ENCODE peak calls at places on chromosomes 5 and 9, in seven cellular contexts. X is stomach, Z is SK-N-SH, R is HCT116, I is spleen, U is upper lobe of left lung, G is breast epithelium. F is an unnamed sample. For H3K9me3 and H3K27me3, the result is how much of the 10 kb centered on the place peaks cover.

GRCh38 chr5:84478603-84479002 is 93.9 kb upstream of the EDIL3 start:
- DNase-seq in Z (no peak), X (no peak), U (no peak), R (no peak), G (no peak), I (no peak), F (no peak)

GRCh38 chr5:74641014-74641777 is 668 bp upstream of the ENC1 start:
- DNase-seq in U (peak), G (peak), X (peak), Z (peak), I (peak), R (peak), F (peak)

GRCh38 chr5:9892696-9893095 is 262.5 kb upstream of the TAS2R1 start:
- DNase-seq in U (no peak), G (no peak), Z (no peak), I (no peak), R (no peak), X (no peak), F (no peak)

GRCh38 chr9:78011037-78011436 is 20.6 kb downstream of the GNAQ start:
- DNase-seq in G (no peak), Z (no peak), I (no peak), R (no peak), X (no peak), U (no peak), F (no peak)

GRCh38 chr9:35538361-35539234 is 48.7 kb downstream of the RUSC2 start:
- DNase-seq in Z (peak), R (no peak), X (peak), G (no peak), U (peak), I (peak), F (peak)

GRCh38 chr9:6667633-6668280 is 22.2 kb upstream of the GLDC start:
- DNase-seq in Z (peak), G (no peak), X (no peak), U (no peak), I (no peak), R (no peak), F (no peak)

GRCh38 chr5:124677999-124678385 is 68.4 kb downstream of the ZNF608 start:
- DNase-seq in G (no peak), X (no peak), Z (no peak), R (no peak), U (no peak), I (no peak), F (no peak)

GRCh38 chr9:70534058-70534457 is 119.6 kb upstream of the KLF9 start:
- DNase-seq in R (no peak), Z (no peak), X (no peak), I (no peak), U (no peak), G (no peak), F (no peak)

GRCh38 chr9:11933926-11934325 is 759.3 kb upstream of the TYRP1 start:
- DNase-seq in U (no peak), Z (no peak), G (no peak), X (no peak), R (no peak), I (no peak), F (no peak)

GRCh38 chr5:143499480-143500114 is 96.1 kb upstream of the NR3C1 start:
- DNase-seq in G (no peak), R (peak), Z (no peak), U (no peak), I (no peak), X (no peak), F (no peak)

GRCh38 chr9:35689601-35690446 is at the start of gene TPM2:
- DNase-seq in R (peak), I (no peak), G (peak), X (peak), U (peak), Z (peak), F (peak)

GRCh38 chr9:136975624-136976023 is 1.7 kb upstream of the PTGDS start:
- DNase-seq in I (peak), Z (no peak), X (no peak), U (peak), R (no peak), G (no peak), F (no peak)

GRCh38 chr5:122775713-122776084 is 819 bp downstream of the SNX2 start:
- DNase-seq in X (no peak), G (no peak), R (no peak), U (no peak), I (no peak), Z (peak), F (no peak)

GRCh38 chr5:140261403-140262171 is 41.3 kb downstream of the PFDN1 start:
- DNase-seq in G (no peak), I (no peak), R (peak), X (peak), Z (no peak), U (no peak), F (peak)

GRCh38 chr9:91946196-91946595 is 3.8 kb downstream of the ROR2 start:
- DNase-seq in I (no peak), Z (no peak), G (no peak), R (no peak), U (no peak), X (peak), F (no peak)

GRCh38 chr9:95507456-95508241 is 9.1 kb downstream of the PTCH1 start:
- DNase-seq in X (peak), R (peak), G (no peak), Z (peak), U (peak), I (no peak), F (peak)
- TF ChIP-seq POLR2AphosphoS5 in X (no peak), R (no peak), G (no peak), Z (no peak), U (no peak), I (peak), F (peak)

GRCh38 chr5:23930985-23931384 is 423.6 kb downstream of the PRDM9 start:
- DNase-seq in R (no peak), G (no peak), U (no peak), Z (no peak), X (no peak), I (no peak), F (no peak)
- H3K9me3 ChIP-seq in R (under half), G (under half), U (under half), Z (under half), X (under half), I (under half), F (under half)

GRCh38 chr9:131835132-131835910 is 95.4 kb upstream of the RAPGEF1 start:
- DNase-seq in G (no peak), I (no peak), R (no peak), U (no peak), Z (no peak), X (no peak), F (no peak)

GRCh38 chr9:131836607-131837315 is 96.9 kb upstream of the RAPGEF1 start:
- DNase-seq in X (no peak), G (no peak), U (no peak), I (no peak), Z (no peak), R (no peak), F (no peak)

GRCh38 chr9:131837316-131837715 is 97.4 kb upstream of the RAPGEF1 start:
- DNase-seq in X (peak), G (no peak), Z (peak), U (no peak), R (no peak), I (no peak), F (no peak)

GRCh38 chr9:131834721-131835120 is 94.8 kb upstream of the RAPGEF1 start:
- DNase-seq in R (no peak), U (no peak), I (no peak), Z (no peak), G (no peak), X (no peak), F (no peak)

GRCh38 chr9:131836021-131836420 is 96.1 kb upstream of the RAPGEF1 start:
- DNase-seq in X (no peak), G (no peak), I (no peak), Z (no peak), U (no peak), R (no peak), F (no peak)
- H3K27me3 ChIP-seq in X (half or more), G (under half), I (under half), Z (under half), U (under half), R (under half), F (under half)

GRCh38 chr5:172503925-172504730 is 49.8 kb upstream of the SH3PXD2B start:
- DNase-seq in U (peak), I (peak), G (no peak), Z (no peak), R (no peak), X (no peak), F (peak)
- TF ChIP-seq POLR2AphosphoS5 in U (no peak), I (no peak), G (no peak), Z (no peak), R (no peak), X (no peak), F (no peak)

DNA sequence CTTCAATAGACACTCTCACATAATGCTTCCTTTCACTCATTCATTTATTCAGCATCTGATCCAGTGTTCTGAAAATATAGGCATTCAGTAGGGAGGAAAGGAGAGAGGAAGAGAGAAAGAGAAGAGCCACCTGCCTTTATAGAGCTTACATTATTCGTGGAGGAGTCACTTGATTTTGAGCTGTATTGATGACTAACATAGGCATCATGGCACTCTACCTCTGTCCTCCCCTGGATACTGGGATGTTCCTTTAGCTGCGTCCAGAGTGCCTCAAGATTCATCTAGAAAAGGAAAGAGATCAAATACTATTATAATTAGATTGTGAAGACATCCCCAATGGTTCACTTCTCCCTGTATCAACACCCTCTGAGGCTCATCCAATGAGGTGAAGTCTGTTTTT is 345.1 kb downstream of the SPATA31D1 start:
- DNase-seq in G (no peak), U (no peak), Z (no peak), I (no peak), X (no peak), R (no peak), F (no peak)
- H3K9me3 ChIP-seq in G (under half), U (under half), Z (under half), I (under half), X (under half), R (under half), F (under half)

DNA sequence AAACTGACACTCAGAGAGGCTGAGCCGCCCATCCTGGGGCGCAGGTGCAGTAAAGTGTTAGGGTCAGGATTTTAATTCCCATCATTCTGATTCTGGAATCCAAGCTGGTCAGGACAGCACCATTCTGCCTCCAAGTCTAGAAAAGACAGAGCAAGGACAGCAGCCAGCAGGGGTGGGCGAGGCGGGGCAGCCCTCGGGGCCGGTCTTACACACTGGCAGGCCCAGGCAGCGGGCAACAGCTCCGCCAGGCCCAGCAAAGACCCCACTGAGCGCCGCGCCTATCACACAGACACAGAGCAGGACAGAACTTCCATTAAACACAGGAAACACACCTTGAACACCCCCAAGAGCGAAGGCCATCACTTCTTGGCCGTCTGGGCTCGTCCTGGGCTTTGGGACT is 66.5 kb upstream of the RXRA start:
- DNase-seq in U (peak), R (no peak), Z (no peak), G (no peak), I (no peak), X (no peak), F (no peak)
- H3K27me3 ChIP-seq in U (under half), R (under half), Z (under half), G (under half), I (under half), X (under half), F (under half)

GRCh38 chr9:133236291-133237071 is 27.4 kb upstream of the OBP2B start:
- DNase-seq in G (peak), I (peak), Z (peak), R (no peak), U (peak), X (no peak), F (no peak)

GRCh38 chr9:133237271-133237731 is 28.3 kb upstream of the OBP2B start:
- DNase-seq in G (peak), X (peak), U (no peak), R (no peak), I (peak), Z (no peak), F (no peak)

GRCh38 chr9:133239533-133240090 is 30.6 kb upstream of the OBP2B start:
- DNase-seq in G (peak), U (peak), R (no peak), I (no peak), X (peak), Z (peak), F (peak)

GRCh38 chr9:133238272-133238850 is 29.3 kb upstream of the OBP2B start:
- DNase-seq in I (peak), Z (peak), R (peak), X (peak), G (peak), U (peak), F (peak)

GRCh38 chr9:133238851-133239532 is 29.9 kb upstream of the OBP2B start:
- DNase-seq in R (peak), U (peak), G (peak), I (peak), X (peak), Z (peak), F (peak)
- TF ChIP-seq POLR2AphosphoS5 in R (no peak), U (no peak), G (no peak), I (no peak), X (no peak), Z (no peak), F (no peak)